ENCODE peak calls at places on chromosomes 3 and 15, in five cellular contexts. One of them, this sample, is unnamed.

GRCh38 chr3:48125026-48125704 is 63.1 kb downstream of the CDC25A start:
- DNase-seq in H9: peak; percentile 46
- DNase-seq in activated T-cell treated with anti-CD3 and anti-CD28 coated beads, Interleukin-2, amount 50 U/mL, for 72 hours: no peak
- DNase-seq in fibroblast of lung: no peak
- DNase-seq in lower leg skin: no peak
- DNase-seq in this sample: no peak

GRCh38 chr15:55288006-55288717 is 1.5 kb downstream of the RAB27A start:
- DNase-seq in H9: no peak
- DNase-seq in activated T-cell treated with anti-CD3 and anti-CD28 coated beads, Interleukin-2, amount 50 U/mL, for 72 hours: no peak
- DNase-seq in fibroblast of lung: no peak
- DNase-seq in lower leg skin: no peak
- DNase-seq in this sample: no peak

GRCh38 chr3:72306800-72307341 is 521.9 kb upstream of the PROK2 start:
- DNase-seq in H9: peak; percentile 67
- DNase-seq in activated T-cell treated with anti-CD3 and anti-CD28 coated beads, Interleukin-2, amount 50 U/mL, for 72 hours: no peak
- DNase-seq in fibroblast of lung: peak; percentile 58
- DNase-seq in lower leg skin: no peak
- DNase-seq in this sample: peak; percentile 33

GRCh38 chr3:143070977-143071551 is 48.5 kb upstream of the CHST2 start:
- DNase-seq in H9: peak; percentile 81
- DNase-seq in activated T-cell treated with anti-CD3 and anti-CD28 coated beads, Interleukin-2, amount 50 U/mL, for 72 hours: no peak
- DNase-seq in fibroblast of lung: peak; percentile 62
- DNase-seq in lower leg skin: no peak
- DNase-seq in this sample: peak; percentile 56

GRCh38 chr3:177602601-177603136 is 405.4 kb upstream of the TBL1XR1 start:
- DNase-seq in H9: no peak
- DNase-seq in activated T-cell treated with anti-CD3 and anti-CD28 coated beads, Interleukin-2, amount 50 U/mL, for 72 hours: no peak
- DNase-seq in fibroblast of lung: no peak
- DNase-seq in lower leg skin: no peak
- DNase-seq in this sample: no peak

GRCh38 chr3:106305127-106305526 is 436.3 kb upstream of the CBLB start:
- DNase-seq in H9: no peak
- DNase-seq in activated T-cell treated with anti-CD3 and anti-CD28 coated beads, Interleukin-2, amount 50 U/mL, for 72 hours: no peak
- DNase-seq in fibroblast of lung: no peak
- DNase-seq in lower leg skin: no peak
- DNase-seq in this sample: no peak

GRCh38 chr3:58524326-58524888 is 12.6 kb downstream of the ACOX2 start:
- DNase-seq in H9: no peak
- DNase-seq in activated T-cell treated with anti-CD3 and anti-CD28 coated beads, Interleukin-2, amount 50 U/mL, for 72 hours: no peak
- DNase-seq in fibroblast of lung: no peak
- DNase-seq in lower leg skin: peak; percentile 10
- DNase-seq in this sample: no peak

GRCh38 chr3:136954980-136955780 is 2.6 kb upstream of the IL20RB start:
- DNase-seq in H9: no peak
- DNase-seq in activated T-cell treated with anti-CD3 and anti-CD28 coated beads, Interleukin-2, amount 50 U/mL, for 72 hours: no peak
- DNase-seq in fibroblast of lung: no peak
- DNase-seq in lower leg skin: no peak
- DNase-seq in this sample: no peak

GRCh38 chr3:113084777-113085176 is 94.0 kb downstream of the GTPBP8 start:
- DNase-seq in H9: no peak
- DNase-seq in activated T-cell treated with anti-CD3 and anti-CD28 coated beads, Interleukin-2, amount 50 U/mL, for 72 hours: no peak
- DNase-seq in fibroblast of lung: peak; percentile 82
- DNase-seq in lower leg skin: peak; percentile 27
- DNase-seq in this sample: no peak

GRCh38 chr3:161890147-161890625 is 393.6 kb downstream of the OTOL1 start:
- DNase-seq in H9: no peak
- DNase-seq in activated T-cell treated with anti-CD3 and anti-CD28 coated beads, Interleukin-2, amount 50 U/mL, for 72 hours: no peak
- DNase-seq in fibroblast of lung: peak; percentile 92
- DNase-seq in lower leg skin: no peak
- DNase-seq in this sample: no peak

GRCh38 chr3:115071611-115072010 is 75.5 kb downstream of the ZBTB20 start:
- DNase-seq in H9: no peak
- DNase-seq in activated T-cell treated with anti-CD3 and anti-CD28 coated beads, Interleukin-2, amount 50 U/mL, for 72 hours: no peak
- DNase-seq in fibroblast of lung: no peak
- DNase-seq in lower leg skin: no peak
- DNase-seq in this sample: no peak

GRCh38 chr3:49620728-49621127 is 53.4 kb upstream of the APEH start:
- DNase-seq in H9: no peak
- DNase-seq in activated T-cell treated with anti-CD3 and anti-CD28 coated beads, Interleukin-2, amount 50 U/mL, for 72 hours: no peak
- DNase-seq in fibroblast of lung: no peak
- DNase-seq in lower leg skin: no peak
- DNase-seq in this sample: no peak

GRCh38 chr15:63365004-63365555 is 16.6 kb downstream of the CA12 start:
- DNase-seq in H9: no peak
- DNase-seq in activated T-cell treated with anti-CD3 and anti-CD28 coated beads, Interleukin-2, amount 50 U/mL, for 72 hours: no peak
- DNase-seq in fibroblast of lung: no peak
- DNase-seq in lower leg skin: no peak
- DNase-seq in this sample: no peak

GRCh38 chr3:185082149-185082548 is 70.7 kb downstream of the C3orf70 start:
- DNase-seq in H9: no peak
- DNase-seq in activated T-cell treated with anti-CD3 and anti-CD28 coated beads, Interleukin-2, amount 50 U/mL, for 72 hours: no peak
- DNase-seq in fibroblast of lung: no peak
- DNase-seq in lower leg skin: no peak
- DNase-seq in this sample: no peak

GRCh38 chr3:71461749-71462483 is 121.6 kb downstream of the FOXP1 start:
- DNase-seq in H9: no peak
- DNase-seq in activated T-cell treated with anti-CD3 and anti-CD28 coated beads, Interleukin-2, amount 50 U/mL, for 72 hours: no peak
- DNase-seq in fibroblast of lung: no peak
- DNase-seq in lower leg skin: no peak
- DNase-seq in this sample: no peak

GRCh38 chr3:13078158-13078905 is 5.1 kb upstream of the IQSEC1 start:
- DNase-seq in H9: no peak
- DNase-seq in activated T-cell treated with anti-CD3 and anti-CD28 coated beads, Interleukin-2, amount 50 U/mL, for 72 hours: no peak
- DNase-seq in fibroblast of lung: no peak
- DNase-seq in lower leg skin: no peak
- DNase-seq in this sample: no peak

GRCh38 chr3:138937690-138938055 is 9.3 kb downstream of the FOXL2 start:
- DNase-seq in H9: no peak
- DNase-seq in activated T-cell treated with anti-CD3 and anti-CD28 coated beads, Interleukin-2, amount 50 U/mL, for 72 hours: no peak
- DNase-seq in fibroblast of lung: no peak
- DNase-seq in lower leg skin: no peak
- DNase-seq in this sample: no peak

GRCh38 chr3:51024765-51025681 is 350.3 kb downstream of the DOCK3 start:
- DNase-seq in H9: peak; percentile 27
- DNase-seq in activated T-cell treated with anti-CD3 and anti-CD28 coated beads, Interleukin-2, amount 50 U/mL, for 72 hours: peak; percentile 65
- DNase-seq in fibroblast of lung: no peak
- DNase-seq in lower leg skin: peak; percentile 22
- DNase-seq in this sample: no peak

GRCh38 chr3:46196261-46196957 is 11.7 kb downstream of the CCR1 start:
- DNase-seq in H9: no peak
- DNase-seq in activated T-cell treated with anti-CD3 and anti-CD28 coated beads, Interleukin-2, amount 50 U/mL, for 72 hours: no peak
- DNase-seq in fibroblast of lung: no peak
- DNase-seq in lower leg skin: no peak
- DNase-seq in this sample: no peak

GRCh38 chr3:186909078-186909853 is 21.1 kb upstream of the ST6GAL1 start:
- DNase-seq in H9: peak; percentile 75
- DNase-seq in activated T-cell treated with anti-CD3 and anti-CD28 coated beads, Interleukin-2, amount 50 U/mL, for 72 hours: peak; percentile 83
- DNase-seq in fibroblast of lung: no peak
- DNase-seq in lower leg skin: no peak
- DNase-seq in this sample: no peak